ENCODE peak calls at places on chromosomes 7 and 10, in six cellular contexts. One of them, this sample, is unnamed.

GRCh38 chr10:58513189-58514101 is 773 bp downstream of the BICC1 start:
- DNase-seq in heart left ventricle: peak; percentile 70
- DNase-seq in neural progenitor cell: peak; percentile 73
- DNase-seq in ovary: peak; percentile 80
- DNase-seq in skeletal muscle cell: peak; percentile 62
- DNase-seq in BE2C: peak; percentile 32
- DNase-seq in this sample: peak; percentile 71

GRCh38 chr7:33753881-33754525 is 151.3 kb upstream of the BMPER start:
- DNase-seq in ovary: no peak
- DNase-seq in heart left ventricle: no peak
- DNase-seq in neural progenitor cell: no peak
- DNase-seq in skeletal muscle cell: no peak
- DNase-seq in BE2C: no peak
- DNase-seq in this sample: no peak

GRCh38 chr10:118216071-118216470 is 126.1 kb downstream of the FAM204A start:
- DNase-seq in ovary: no peak
- DNase-seq in neural progenitor cell: no peak
- DNase-seq in skeletal muscle cell: no peak
- DNase-seq in BE2C: no peak
- DNase-seq in heart left ventricle: no peak
- DNase-seq in this sample: no peak

GRCh38 chr7:16669581-16669980 is 23.6 kb downstream of the BZW2 start:
- DNase-seq in ovary: no peak
- DNase-seq in heart left ventricle: no peak
- DNase-seq in neural progenitor cell: no peak
- DNase-seq in BE2C: no peak
- DNase-seq in skeletal muscle cell: no peak
- DNase-seq in this sample: no peak

GRCh38 chr7:7639847-7640220 is 718 bp upstream of the UMAD1 start:
- DNase-seq in BE2C: no peak
- DNase-seq in ovary: no peak
- DNase-seq in neural progenitor cell: no peak
- DNase-seq in skeletal muscle cell: no peak
- DNase-seq in heart left ventricle: peak; percentile 28
- DNase-seq in this sample: no peak

GRCh38 chr10:63264852-63265617 is 131.9 kb downstream of the NRBF2 start:
- DNase-seq in neural progenitor cell: peak; percentile 51
- DNase-seq in heart left ventricle: no peak
- DNase-seq in ovary: no peak
- DNase-seq in BE2C: peak; percentile 51
- DNase-seq in skeletal muscle cell: peak; percentile 33
- DNase-seq in this sample: no peak

GRCh38 chr7:100397336-100398081 is 24.2 kb downstream of the PILRA start:
- DNase-seq in skeletal muscle cell: no peak
- DNase-seq in BE2C: no peak
- DNase-seq in heart left ventricle: no peak
- DNase-seq in neural progenitor cell: no peak
- DNase-seq in ovary: no peak
- DNase-seq in this sample: no peak

GRCh38 chr7:56033671-56034432 is 17.4 kb downstream of the PSPH start:
- DNase-seq in skeletal muscle cell: peak; percentile 31
- DNase-seq in heart left ventricle: peak; percentile 52
- DNase-seq in BE2C: peak; percentile 93
- DNase-seq in neural progenitor cell: peak; percentile 91
- DNase-seq in ovary: peak; percentile 37
- DNase-seq in this sample: peak; percentile 46

GRCh38 chr7:149458235-149458634 is 2.6 kb downstream of the ZNF777 start:
- DNase-seq in neural progenitor cell: peak; percentile 82
- DNase-seq in heart left ventricle: no peak
- DNase-seq in BE2C: no peak
- DNase-seq in skeletal muscle cell: no peak
- DNase-seq in ovary: no peak
- DNase-seq in this sample: no peak

GRCh38 chr7:85176197-85176596 is 10.7 kb downstream of the SEMA3D start:
- DNase-seq in ovary: no peak
- DNase-seq in heart left ventricle: no peak
- DNase-seq in skeletal muscle cell: no peak
- DNase-seq in neural progenitor cell: no peak
- DNase-seq in BE2C: no peak
- DNase-seq in this sample: no peak

GRCh38 chr10:11300071-11300470 is 282.4 kb downstream of the CELF2 start:
- DNase-seq in skeletal muscle cell: no peak
- DNase-seq in neural progenitor cell: no peak
- DNase-seq in ovary: no peak
- DNase-seq in heart left ventricle: no peak
- DNase-seq in BE2C: no peak
- DNase-seq in this sample: no peak

GRCh38 chr7:149723082-149723767 is 50.2 kb downstream of the ZNF467 start:
- DNase-seq in neural progenitor cell: no peak
- DNase-seq in heart left ventricle: no peak
- DNase-seq in BE2C: no peak
- DNase-seq in ovary: no peak
- DNase-seq in skeletal muscle cell: no peak
- DNase-seq in this sample: no peak

GRCh38 chr7:142568430-142569097 is 180.7 kb upstream of the PRSS1 start:
- DNase-seq in heart left ventricle: no peak
- DNase-seq in skeletal muscle cell: peak; percentile 54
- DNase-seq in BE2C: no peak
- DNase-seq in neural progenitor cell: no peak
- DNase-seq in ovary: no peak
- DNase-seq in this sample: no peak

GRCh38 chr7:101717986-101718746 is 89.1 kb upstream of the MYL10 start:
- DNase-seq in heart left ventricle: no peak
- DNase-seq in skeletal muscle cell: peak; percentile 49
- DNase-seq in BE2C: no peak
- DNase-seq in ovary: no peak
- DNase-seq in neural progenitor cell: no peak
- DNase-seq in this sample: peak; percentile 20

GRCh38 chr10:48634198-48634983 is 29.5 kb upstream of the ARHGAP22 start:
- DNase-seq in skeletal muscle cell: peak; percentile 88
- DNase-seq in BE2C: peak; percentile 69
- DNase-seq in heart left ventricle: peak; percentile 80
- DNase-seq in ovary: no peak
- DNase-seq in neural progenitor cell: no peak
- DNase-seq in this sample: peak; percentile 46

GRCh38 chr10:21758671-21759070 is 224.6 kb downstream of the MLLT10 start:
- DNase-seq in skeletal muscle cell: no peak
- DNase-seq in heart left ventricle: no peak
- DNase-seq in neural progenitor cell: no peak
- DNase-seq in ovary: no peak
- DNase-seq in BE2C: no peak
- DNase-seq in this sample: no peak

GRCh38 chr10:14543048-14543903 is 212.6 kb upstream of the FRMD4A start:
- DNase-seq in heart left ventricle: peak; percentile 62
- DNase-seq in skeletal muscle cell: no peak
- DNase-seq in BE2C: no peak
- DNase-seq in neural progenitor cell: no peak
- DNase-seq in ovary: no peak
- DNase-seq in this sample: no peak

DNA sequence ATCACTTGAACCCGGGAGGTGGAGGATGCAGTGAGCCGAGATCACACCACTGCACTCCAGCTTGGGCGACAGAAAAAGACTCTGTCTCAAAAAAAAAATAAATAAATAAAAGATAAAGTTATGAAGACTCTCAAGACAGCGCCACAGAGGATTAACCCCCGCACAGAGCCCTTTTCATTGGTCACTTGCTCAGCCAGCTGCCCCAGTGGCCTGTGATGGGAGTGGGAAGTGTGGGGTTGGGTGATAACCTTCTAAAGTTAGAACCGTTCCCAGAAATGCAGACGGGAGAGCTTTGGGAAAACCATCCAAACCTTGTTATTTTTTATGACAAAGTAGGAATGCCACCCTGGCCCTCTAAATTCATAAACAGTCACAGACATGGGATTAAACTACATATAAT is 57.4 kb downstream of the PARP12 start:
- DNase-seq in ovary: no peak
- DNase-seq in heart left ventricle: no peak
- DNase-seq in neural progenitor cell: no peak
- DNase-seq in skeletal muscle cell: no peak
- DNase-seq in BE2C: no peak
- DNase-seq in this sample: no peak
- H3K4me3 ChIP-seq in ovary: no peak overlapping the region
- H3K4me3 ChIP-seq in heart left ventricle: no peak overlapping the region
- H3K4me3 ChIP-seq in neural progenitor cell: no peak overlapping the region
- H3K4me3 ChIP-seq in skeletal muscle cell: no peak overlapping the region
- H3K4me3 ChIP-seq in BE2C: no peak overlapping the region
- H3K4me3 ChIP-seq in this sample: no peak overlapping the region

GRCh38 chr10:19416164-19416563 is 367.6 kb downstream of the MALRD1 start:
- DNase-seq in ovary: no peak
- DNase-seq in neural progenitor cell: no peak
- DNase-seq in skeletal muscle cell: no peak
- DNase-seq in BE2C: no peak
- DNase-seq in heart left ventricle: no peak
- DNase-seq in this sample: no peak
- H3K4me3 ChIP-seq in ovary: no peak overlapping the region
- H3K4me3 ChIP-seq in neural progenitor cell: no peak overlapping the region
- H3K4me3 ChIP-seq in skeletal muscle cell: no peak overlapping the region
- H3K4me3 ChIP-seq in BE2C: no peak overlapping the region
- H3K4me3 ChIP-seq in heart left ventricle: no peak overlapping the region
- H3K4me3 ChIP-seq in this sample: no peak overlapping the region

GRCh38 chr7:130141858-130142653 is 63.1 kb downstream of the TMEM209 start:
- DNase-seq in ovary: peak; percentile 58
- DNase-seq in neural progenitor cell: peak; percentile 23
- DNase-seq in skeletal muscle cell: no peak
- DNase-seq in heart left ventricle: no peak
- DNase-seq in BE2C: no peak
- DNase-seq in this sample: no peak
- H3K4me3 ChIP-seq in ovary: peak overlapping the region; percentile 70
- H3K4me3 ChIP-seq in neural progenitor cell: peak overlapping the region; percentile 3
- H3K4me3 ChIP-seq in skeletal muscle cell: peak overlapping the region; percentile 30
- H3K4me3 ChIP-seq in heart left ventricle: peak overlapping the region; percentile 59
- H3K4me3 ChIP-seq in BE2C: peak overlapping the region; percentile 35
- H3K4me3 ChIP-seq in this sample: peak overlapping the region; percentile 72

GRCh38 chr7:151251328-151251925 is 2.9 kb upstream of the SMARCD3 start:
- DNase-seq in skeletal muscle cell: peak; percentile 37
- DNase-seq in BE2C: peak; percentile 68
- DNase-seq in ovary: peak; percentile 82
- DNase-seq in heart left ventricle: peak; percentile 78
- DNase-seq in neural progenitor cell: no peak
- DNase-seq in this sample: peak; percentile 76

GRCh38 chr7:151249034-151249731 is 689 bp upstream of the SMARCD3 start:
- DNase-seq in skeletal muscle cell: no peak
- DNase-seq in neural progenitor cell: peak; percentile 54
- DNase-seq in ovary: peak; percentile 79
- DNase-seq in BE2C: peak; percentile 66
- DNase-seq in heart left ventricle: peak; percentile 83
- DNase-seq in this sample: peak; percentile 72

GRCh38 chr7:151249732-151250072 is 1.2 kb upstream of the SMARCD3 start:
- DNase-seq in neural progenitor cell: peak; percentile 68
- DNase-seq in heart left ventricle: peak; percentile 88
- DNase-seq in BE2C: no peak
- DNase-seq in skeletal muscle cell: no peak
- DNase-seq in ovary: peak; percentile 84
- DNase-seq in this sample: peak; percentile 71

GRCh38 chr7:151251926-151252835 is 3.7 kb upstream of the SMARCD3 start:
- DNase-seq in heart left ventricle: peak; percentile 88
- DNase-seq in neural progenitor cell: peak; percentile 83
- DNase-seq in skeletal muscle cell: peak; percentile 41
- DNase-seq in BE2C: peak; percentile 74
- DNase-seq in ovary: peak; percentile 88
- DNase-seq in this sample: peak; percentile 86

DNA sequence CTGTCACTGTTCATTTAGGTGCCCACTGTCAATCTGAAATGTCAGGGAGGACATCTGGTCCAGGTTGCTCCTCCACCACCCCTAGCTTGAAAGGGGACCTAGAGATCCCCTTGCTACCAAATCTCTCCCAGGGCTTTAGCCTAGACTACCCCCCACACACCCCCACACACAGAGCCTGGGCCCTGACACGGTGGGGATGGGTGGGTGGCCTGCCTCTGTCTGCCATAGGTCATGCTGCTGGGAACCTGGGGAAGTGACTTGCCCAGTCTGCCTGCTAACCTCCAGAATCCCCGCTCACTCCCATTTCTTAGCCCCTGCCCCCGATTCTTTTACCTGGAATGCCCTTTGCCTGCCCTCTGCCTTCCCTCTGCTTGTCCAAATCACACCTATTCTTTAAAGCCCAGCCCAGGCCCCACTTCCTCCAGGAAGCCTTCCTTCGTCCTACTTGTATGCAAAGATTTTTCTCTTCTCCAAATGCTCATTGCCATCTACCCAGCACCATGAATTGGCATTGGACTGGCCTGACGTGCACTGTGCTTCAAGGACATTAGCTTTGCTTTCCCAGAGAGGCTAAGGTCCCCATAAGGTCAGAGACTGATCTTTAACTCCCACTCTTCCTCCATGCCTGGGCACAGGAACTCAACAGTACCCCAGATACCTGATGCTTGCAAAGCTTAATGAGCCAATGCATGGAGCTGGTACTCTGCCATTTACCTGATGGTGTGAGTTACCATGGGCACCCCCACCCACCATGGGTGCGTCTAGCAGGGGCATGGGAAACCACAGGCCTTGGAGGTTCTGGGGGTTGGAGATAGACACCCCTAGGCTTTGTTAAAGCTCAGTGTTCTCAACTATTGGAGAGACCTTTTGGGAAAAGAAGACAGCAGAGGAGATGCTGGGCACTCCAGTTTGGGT is 1.9 kb upstream of the SMARCD3 start:
- DNase-seq in ovary: no peak
- DNase-seq in BE2C: no peak
- DNase-seq in neural progenitor cell: no peak
- DNase-seq in heart left ventricle: no peak
- DNase-seq in skeletal muscle cell: no peak
- DNase-seq in this sample: no peak
- H3K4me3 ChIP-seq in ovary: no peak overlapping the region
- H3K4me3 ChIP-seq in BE2C: no peak overlapping the region
- H3K4me3 ChIP-seq in neural progenitor cell: no peak overlapping the region
- H3K4me3 ChIP-seq in heart left ventricle: peak overlapping the region; percentile 66
- H3K4me3 ChIP-seq in skeletal muscle cell: peak overlapping the region; percentile 66
- H3K4me3 ChIP-seq in this sample: peak overlapping the region; percentile 84

This sample was measured in left ventricle myocardium inferior.